ENCODE peak calls at places on chromosome 9, in ten cellular contexts. X is Right ventricle myocardium inferior, O is M059J, H is A172, K is anterior cingulate cortex, S is NCI-H510A treated with DMSO at 0.1 percent for 48 hours, Q is T-helper 2 cell, W is HT1080, Y is nephron progenitor cell, P is WTC11. A is an unnamed sample.

GRCh38 chr9:121154782-121155181 is 46.9 kb downstream of the RAB14 start:
- DNase-seq in K (no peak), Q (no peak), X (no peak), S (no peak), Y (no peak), P (no peak), H (peak), O (peak), W (peak), A (no peak)

GRCh38 chr9:91195372-91196012 is 166.2 kb downstream of the AUH start:
- DNase-seq in P (no peak), Q (no peak), X (no peak), K (no peak), W (no peak), O (no peak), H (no peak), Y (no peak), S (no peak), A (no peak)

GRCh38 chr9:134392900-134393299 is 66.6 kb downstream of the RXRA start:
- DNase-seq in Q (no peak), H (no peak), O (no peak), P (no peak), K (no peak), S (no peak), X (no peak), W (no peak), Y (no peak), A (no peak)

GRCh38 chr9:93126151-93126781 is 7.8 kb downstream of the NINJ1 start:
- DNase-seq in H (no peak), Q (no peak), P (no peak), Y (no peak), K (no peak), O (no peak), S (no peak), X (peak), W (no peak), A (no peak)

GRCh38 chr9:90988318-90988717 is 186.7 kb downstream of the SYK start:
- DNase-seq in K (no peak), S (no peak), W (no peak), O (peak), X (no peak), P (no peak), Q (no peak), H (peak), Y (no peak), A (no peak)

GRCh38 chr9:116395409-116396037 is 241.9 kb downstream of the PAPPA start:
- DNase-seq in P (no peak), K (no peak), H (no peak), S (no peak), Y (no peak), O (no peak), W (no peak), Q (no peak), X (no peak), A (no peak)

GRCh38 chr9:114300846-114301797 is 21.8 kb upstream of the ORM1 start:
- DNase-seq in K (no peak), Y (no peak), W (no peak), P (no peak), H (no peak), X (no peak), S (no peak), O (no peak), Q (no peak), A (no peak)

GRCh38 chr9:127049581-127049980 is 72.9 kb downstream of the ANGPTL2 start:
- DNase-seq in O (peak), S (no peak), Y (no peak), Q (no peak), W (peak), X (no peak), H (peak), P (no peak), K (no peak), A (no peak)

GRCh38 chr9:121676916-121677315 is 25.5 kb downstream of the DAB2IP start:
- DNase-seq in K (no peak), O (no peak), S (no peak), H (no peak), X (peak), W (no peak), P (no peak), Y (no peak), Q (no peak), A (no peak)

GRCh38 chr9:77764894-77765780 is 117.0 kb upstream of the GNA14 start:
- DNase-seq in P (no peak), Q (no peak), H (peak), K (no peak), X (no peak), Y (no peak), S (peak), W (peak), O (peak), A (no peak)

GRCh38 chr9:124409410-124409809 is 5.8 kb downstream of the PSMB7 start:
- DNase-seq in H (no peak), P (no peak), K (no peak), S (no peak), Q (no peak), O (no peak), X (no peak), Y (no peak), W (no peak), A (no peak)

GRCh38 chr9:101706261-101706798 is 32.1 kb downstream of the GRIN3A start:
- DNase-seq in Q (no peak), K (no peak), Y (no peak), X (no peak), O (no peak), H (no peak), W (no peak), P (no peak), S (no peak), A (no peak)

GRCh38 chr9:129007766-129008468 is 20.2 kb downstream of the SH3GLB2 start:
- DNase-seq in S (no peak), K (no peak), O (no peak), Q (no peak), H (no peak), X (no peak), P (no peak), Y (no peak), W (no peak), A (no peak)

GRCh38 chr9:32968101-32969011 is 33.1 kb downstream of the APTX start:
- DNase-seq in W (peak), X (no peak), S (peak), P (peak), Y (peak), K (peak), O (peak), H (peak), Q (no peak), A (peak)

GRCh38 chr9:21994996-21995651 is 533 bp downstream of the CDKN2B-AS1 start:
- DNase-seq in S (peak), W (no peak), P (peak), Q (peak), O (peak), H (no peak), K (peak), X (peak), Y (peak), A (no peak)

GRCh38 chr9:112894699-112895098 is 4.0 kb upstream of the SLC46A2 start:
- DNase-seq in K (no peak), Q (no peak), P (no peak), H (no peak), X (no peak), Y (no peak), S (no peak), W (no peak), O (no peak), A (no peak)